ENCODE peak calls at places on chromosome 1, in nine cellular contexts. H is HepG2, E is endothelial cell of umbilical vein, V is H1, B is A549, N is HCT116, Q is K562, X is SK-N-SH, W is GM12878. D is an unnamed sample.

GRCh38 chr1:186740324-186740723 is 60.1 kb upstream of the PTGS2 start:
- DNase-seq in H (no peak), E (no peak), V (no peak), B (no peak), N (no peak), Q (no peak), X (no peak), W (no peak), D (no peak)

GRCh38 chr1:180229483-180230415 is at the start of gene LHX4:
- DNase-seq in H (no peak), E (peak; percentile 26), V (no peak), B (peak; percentile 76), N (no peak), Q (peak; percentile 95), X (peak; percentile 89), W (no peak), D (peak; percentile 82)

GRCh38 chr1:57926025-57926552 is 502.2 kb upstream of the DAB1 start:
- DNase-seq in H (no peak), E (no peak), V (no peak), B (no peak), N (no peak), Q (no peak), X (no peak), W (no peak), D (no peak)

GRCh38 chr1:221766210-221766609 is 24.3 kb upstream of the DUSP10 start:
- DNase-seq in H (no peak), E (no peak), V (no peak), B (no peak), N (no peak), Q (no peak), X (peak; percentile 13), W (no peak), D (no peak)

GRCh38 chr1:170075186-170075585 is 691 bp upstream of the KIFAP3 start:
- DNase-seq in H (no peak), E (no peak), V (no peak), B (no peak), N (no peak), Q (peak; percentile 13), X (no peak), W (no peak), D (no peak)

GRCh38 chr1:63010898-63011660 is 227.1 kb downstream of the ATG4C start:
- DNase-seq in H (peak; percentile 24), E (no peak), V (no peak), B (no peak), N (no peak), Q (no peak), X (no peak), W (no peak), D (no peak)

GRCh38 chr1:70641868-70642267 is 230.8 kb downstream of the CTH start:
- DNase-seq in H (no peak), E (no peak), V (no peak), B (no peak), N (no peak), Q (no peak), X (no peak), W (no peak), D (peak; percentile 8)

GRCh38 chr1:7454052-7454815 is 316.9 kb upstream of the VAMP3 start:
- DNase-seq in H (no peak), E (no peak), V (no peak), B (peak; percentile 31), N (no peak), Q (no peak), X (peak; percentile 77), W (no peak), D (peak; percentile 40)

GRCh38 chr1:110605901-110606783 is at the start of gene KCNA2:
- DNase-seq in H (no peak), E (peak; percentile 10), V (peak; percentile 50), B (no peak), N (no peak), Q (no peak), X (peak; percentile 88), W (no peak), D (no peak)

GRCh38 chr1:84982395-84982794 is 14.5 kb downstream of the MCOLN2 start:
- DNase-seq in H (no peak), E (no peak), V (no peak), B (no peak), N (no peak), Q (no peak), X (no peak), W (no peak), D (no peak)

GRCh38 chr1:12678350-12678749 is 34.5 kb downstream of the AADACL4 start:
- DNase-seq in H (no peak), E (no peak), V (no peak), B (no peak), N (no peak), Q (no peak), X (no peak), W (no peak), D (no peak)

GRCh38 chr1:12674358-12674757 is 30.5 kb downstream of the AADACL4 start:
- DNase-seq in H (no peak), E (no peak), V (no peak), B (no peak), N (no peak), Q (no peak), X (no peak), W (no peak), D (no peak)

GRCh38 chr1:12677565-12677964 is 33.7 kb downstream of the AADACL4 start:
- DNase-seq in H (no peak), E (no peak), V (no peak), B (no peak), N (no peak), Q (no peak), X (no peak), W (no peak), D (no peak)

DNA sequence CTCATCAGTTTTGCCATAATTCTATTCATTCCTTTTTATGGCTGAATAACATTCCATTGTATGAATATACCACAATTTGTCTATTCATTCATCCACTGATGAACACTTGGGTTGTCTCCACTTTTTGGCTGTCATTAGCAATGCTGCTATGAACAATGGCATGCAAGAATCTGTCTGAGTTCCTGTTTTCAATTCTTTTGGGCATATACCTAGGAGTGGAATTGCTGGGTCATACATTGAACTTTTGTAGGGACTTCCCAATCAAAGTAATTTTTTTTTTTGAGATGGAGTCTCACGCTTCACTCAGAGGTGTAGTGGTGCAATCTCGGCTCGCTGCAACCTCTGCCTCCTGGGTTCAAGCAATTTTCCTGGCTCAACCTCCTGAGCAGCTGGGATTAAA is 34.9 kb downstream of the AADACL4 start:
- DNase-seq in H (no peak), E (no peak), V (no peak), B (no peak), N (no peak), Q (no peak), X (no peak), W (no peak), D (no peak)
- TF ChIP-seq MAX in H (no peak), E (no peak), V (no peak), B (no peak), N (no peak), Q (no peak), X (no peak), W (no peak), D (no peak)

GRCh38 chr1:198553017-198553416 is 12.5 kb upstream of the ATP6V1G3 start:
- DNase-seq in H (no peak), E (no peak), V (no peak), B (no peak), N (no peak), Q (no peak), X (no peak), W (no peak), D (no peak)
- TF ChIP-seq CTCF in H (no peak), E (no peak), V (no peak), B (no peak), N (no peak), Q (no peak), X (peak; percentile 28), W (no peak), D (no peak)

DNA sequence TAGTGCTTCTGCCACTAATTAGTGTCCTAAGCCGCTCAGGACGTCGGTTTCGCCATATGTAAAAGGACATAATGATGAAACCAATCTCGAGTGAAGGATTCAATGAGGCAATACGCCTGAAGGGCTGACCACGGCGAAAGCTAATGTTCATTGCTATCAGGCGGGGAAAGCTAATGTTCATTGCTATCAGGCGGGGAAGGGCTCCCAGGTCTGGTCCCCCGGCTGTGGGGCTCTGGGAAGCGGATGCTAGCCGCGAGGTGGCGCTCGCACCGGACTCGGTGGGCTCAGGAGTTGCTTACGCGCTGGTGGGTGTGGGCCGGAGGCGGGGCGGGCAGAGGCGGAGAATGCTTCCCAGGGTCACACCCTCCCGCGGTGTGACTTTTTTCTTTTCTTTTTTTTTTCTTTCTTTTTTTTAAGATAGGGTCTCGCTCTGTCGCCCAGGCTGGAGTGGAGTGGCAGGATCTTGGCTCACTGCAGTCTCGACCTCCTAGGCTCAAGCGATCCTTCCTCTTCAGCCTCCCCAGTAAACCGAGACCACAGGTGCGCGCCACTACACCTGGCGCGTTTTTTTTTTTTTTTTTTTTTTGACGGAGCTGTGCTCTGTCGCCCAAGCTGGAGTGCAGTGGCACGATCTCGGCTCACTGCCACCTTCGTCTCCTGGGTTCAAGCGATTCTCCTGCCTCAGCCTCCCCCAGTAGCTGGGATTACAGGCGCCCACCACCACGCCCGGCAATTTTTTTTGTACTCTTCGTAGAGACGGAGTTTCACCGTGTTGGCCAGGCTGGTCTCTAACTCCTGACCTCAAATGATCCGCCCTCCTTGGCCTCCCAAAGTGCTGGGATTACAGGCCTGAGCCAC is 1.1 kb upstream of the PEAR1 start:
- DNase-seq in H (peak; percentile 64), E (peak; percentile 87), V (peak; percentile 62), B (peak; percentile 89), N (peak; percentile 75), Q (peak; percentile 91), X (peak; percentile 94), W (no peak), D (peak; percentile 88)
- H3K4me3 ChIP-seq in H (no peak overlapping the region), E (no peak overlapping the region), V (peak overlapping the region; percentile 14), B (peak overlapping the region; percentile 19), N (peak overlapping the region; percentile 18), Q (no peak overlapping the region), X (no peak overlapping the region), W (no peak overlapping the region), D (no peak overlapping the region)

DNA sequence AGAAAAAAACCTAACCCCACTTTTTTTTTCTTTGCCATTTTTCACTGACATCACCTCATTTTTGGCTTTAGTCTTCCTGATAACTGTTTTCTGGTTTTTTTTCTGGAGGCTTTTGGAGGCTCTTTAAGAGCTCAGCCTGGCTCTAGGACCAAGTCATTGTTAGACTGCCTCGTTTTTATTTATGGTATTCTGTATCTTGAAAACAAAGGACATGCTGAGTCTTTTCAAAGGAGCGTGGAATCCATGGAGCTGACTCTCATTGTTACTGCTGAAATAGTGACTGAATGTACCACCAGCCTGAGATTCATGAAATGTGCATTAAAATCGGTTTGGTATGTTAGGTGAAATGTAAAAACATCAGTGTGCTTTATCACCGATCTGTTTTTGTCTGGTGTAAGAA is 28.0 kb downstream of the RASAL2 start:
- DNase-seq in H (no peak), E (no peak), V (no peak), B (no peak), N (no peak), Q (no peak), X (no peak), W (no peak), D (no peak)
- TF ChIP-seq MAX in H (no peak), E (no peak), V (no peak), B (no peak), N (no peak), Q (no peak), X (no peak), W (no peak), D (no peak)

D was measured in NB4.